ENCODE peak calls at places on chromosomes 16 and 17, in four cellular contexts. H, Z, C and N are unnamed samples.
A peak's percentile ranks its signal among the peaks of the same experiment; 100 is the strongest.

GRCh38 chr16:2591476-2592240 is 53.8 kb downstream of the PDPK1 start:
- DNase-seq in H (no peak), Z (no peak), C (no peak), N (no peak)

GRCh38 chr16:83717814-83718213 is 90.0 kb upstream of the HSBP1 start:
- DNase-seq in H (no peak), Z (peak; percentile 95), C (no peak), N (no peak)

GRCh38 chr16:87648236-87648635 is 45.9 kb downstream of the JPH3 start:
- DNase-seq in H (no peak), Z (no peak), C (no peak), N (no peak)

GRCh38 chr17:8273884-8274444 is 14.5 kb upstream of the RANGRF start:
- DNase-seq in H (no peak), Z (no peak), C (no peak), N (no peak)

GRCh38 chr17:13609953-13610352 is 8.2 kb upstream of the HS3ST3A1 start:
- DNase-seq in H (no peak), Z (no peak), C (no peak), N (no peak)

GRCh38 chr16:89860747-89861304 is 12.6 kb upstream of the TCF25 start:
- DNase-seq in H (peak; percentile 80), Z (peak; percentile 43), C (peak; percentile 69), N (peak; percentile 50)

GRCh38 chr17:9467518-9467917 is 108.1 kb downstream of the STX8 start:
- DNase-seq in H (no peak), Z (no peak), C (no peak), N (no peak)

GRCh38 chr17:76871668-76872067 is 3.5 kb downstream of the MGAT5B start:
- DNase-seq in H (no peak), Z (peak; percentile 18), C (no peak), N (no peak)

GRCh38 chr16:12329246-12329995 is 352.9 kb downstream of the SNX29 start:
- DNase-seq in H (no peak), Z (no peak), C (no peak), N (no peak)

GRCh38 chr17:30548189-30548588 is 71.0 kb downstream of the GOSR1 start:
- DNase-seq in H (no peak), Z (no peak), C (no peak), N (no peak)

GRCh38 chr17:68542698-68543463 is 30.7 kb downstream of the PRKAR1A start:
- DNase-seq in H (no peak), Z (peak; percentile 32), C (no peak), N (no peak)

GRCh38 chr17:49722066-49722465 is 14.3 kb upstream of the SLC35B1 start:
- DNase-seq in H (no peak), Z (no peak), C (no peak), N (no peak)

GRCh38 chr17:37490638-37491614 is 1.2 kb downstream of the DUSP14 start:
- DNase-seq in H (peak; percentile 7), Z (peak; percentile 88), C (no peak), N (peak; percentile 61)

GRCh38 chr17:35684046-35684802 is 47.2 kb upstream of the RASL10B start:
- DNase-seq in H (no peak), Z (peak; percentile 21), C (no peak), N (no peak)

GRCh38 chr17:79986441-79987186 is 49.1 kb downstream of the TBC1D16 start:
- DNase-seq in H (no peak), Z (no peak), C (no peak), N (no peak)

GRCh38 chr16:65148804-65149203 is 26.9 kb upstream of the CDH11 start:
- DNase-seq in H (no peak), Z (no peak), C (no peak), N (no peak)

GRCh38 chr16:65373095-65373494 is 251.2 kb upstream of the CDH11 start:
- DNase-seq in H (no peak), Z (no peak), C (no peak), N (no peak)

GRCh38 chr17:75526555-75527270 is 1.2 kb downstream of the LLGL2 start:
- DNase-seq in H (no peak), Z (no peak), C (no peak), N (no peak)

GRCh38 chr17:47966079-47966519 is 4.8 kb upstream of the CDK5RAP3 start:
- DNase-seq in H (no peak), Z (no peak), C (no peak), N (no peak)

GRCh38 chr17:27846042-27846655 is 45.8 kb upstream of the NOS2 start:
- DNase-seq in H (no peak), Z (no peak), C (peak; percentile 18), N (no peak)

GRCh38 chr16:3854740-3855139 is 25.8 kb downstream of the CREBBP start:
- DNase-seq in H (no peak), Z (no peak), C (no peak), N (no peak)

GRCh38 chr16:11149011-11149616 is 106.9 kb downstream of the SOCS1 start:
- DNase-seq in H (no peak), Z (no peak), C (no peak), N (no peak)

GRCh38 chr16:50102046-50102756 is 36.4 kb downstream of the HEATR3 start:
- DNase-seq in H (no peak), Z (peak; percentile 71), C (no peak), N (no peak)

GRCh38 chr16:51048544-51048943 is 102.5 kb downstream of the SALL1 start:
- DNase-seq in H (no peak), Z (peak; percentile 49), C (no peak), N (peak; percentile 42)

GRCh38 chr16:2016407-2016922 is 3.1 kb upstream of the NPW start:
- DNase-seq in H (no peak), Z (no peak), C (no peak), N (no peak)

GRCh38 chr17:73192219-73192893 is 499 bp upstream of the COG1 start:
- DNase-seq in H (peak; percentile 65), Z (peak; percentile 78), C (no peak), N (peak; percentile 80)

GRCh38 chr16:66740010-66740409 is 11.4 kb downstream of the DYNC1LI2 start:
- DNase-seq in H (peak; percentile 17), Z (peak; percentile 40), C (no peak), N (peak; percentile 57)

GRCh38 chr16:4140652-4141051 is 24.4 kb upstream of the ADCY9 start:
- DNase-seq in H (no peak), Z (peak; percentile 15), C (no peak), N (peak; percentile 78)

GRCh38 chr17:57745242-57745641 is at the start of gene CCDC182:
- DNase-seq in H (no peak), Z (no peak), C (no peak), N (no peak)

GRCh38 chr17:7043195-7043543 is 723 bp downstream of the SLC16A11 start:
- DNase-seq in H (no peak), Z (no peak), C (peak; percentile 27), N (no peak)

GRCh38 chr17:72945468-72945867 is 147.0 kb downstream of the SLC39A11 start:
- DNase-seq in H (no peak), Z (no peak), C (no peak), N (no peak)